ENCODE peak calls at places on chromosomes 1 and 21, in seven cellular contexts. One of them, this sample, is unnamed.

GRCh38 chr1:230140221-230141001 is 73.4 kb downstream of the GALNT2 start:
- DNase-seq in AG08396: no peak
- DNase-seq in fibroblast of gingiva: peak
- DNase-seq in putamen: no peak
- DNase-seq in left lung: no peak
- DNase-seq in SW 1271: no peak
- DNase-seq in activated naive CD4-positive, alpha-beta T cell: no peak
- DNase-seq in this sample: peak

GRCh38 chr1:3159996-3160395 is 91.0 kb downstream of the PRDM16 start:
- DNase-seq in activated naive CD4-positive, alpha-beta T cell: no peak
- DNase-seq in AG08396: no peak
- DNase-seq in putamen: no peak
- DNase-seq in fibroblast of gingiva: no peak
- DNase-seq in SW 1271: no peak
- DNase-seq in left lung: no peak
- DNase-seq in this sample: no peak

GRCh38 chr1:210070531-210070930 is 132.5 kb downstream of the SYT14 start:
- DNase-seq in putamen: no peak
- DNase-seq in AG08396: no peak
- DNase-seq in fibroblast of gingiva: no peak
- DNase-seq in left lung: no peak
- DNase-seq in activated naive CD4-positive, alpha-beta T cell: no peak
- DNase-seq in SW 1271: no peak
- DNase-seq in this sample: no peak

GRCh38 chr1:154730251-154730650 is 122.3 kb upstream of the ADAR start:
- DNase-seq in SW 1271: no peak
- DNase-seq in fibroblast of gingiva: no peak
- DNase-seq in putamen: no peak
- DNase-seq in left lung: no peak
- DNase-seq in AG08396: peak
- DNase-seq in activated naive CD4-positive, alpha-beta T cell: no peak
- DNase-seq in this sample: no peak

GRCh38 chr1:241738710-241739109 is 86.6 kb downstream of the WDR64 start:
- DNase-seq in AG08396: no peak
- DNase-seq in activated naive CD4-positive, alpha-beta T cell: no peak
- DNase-seq in fibroblast of gingiva: no peak
- DNase-seq in SW 1271: no peak
- DNase-seq in left lung: no peak
- DNase-seq in putamen: no peak
- DNase-seq in this sample: no peak

GRCh38 chr1:218425647-218426342 is 80.7 kb downstream of the TGFB2 start:
- DNase-seq in putamen: no peak
- DNase-seq in AG08396: peak
- DNase-seq in SW 1271: no peak
- DNase-seq in left lung: no peak
- DNase-seq in activated naive CD4-positive, alpha-beta T cell: no peak
- DNase-seq in fibroblast of gingiva: peak
- DNase-seq in this sample: no peak

GRCh38 chr1:43565600-43566360 is 35.1 kb downstream of the PTPRF start:
- DNase-seq in left lung: peak
- DNase-seq in AG08396: peak
- DNase-seq in putamen: peak
- DNase-seq in SW 1271: no peak
- DNase-seq in fibroblast of gingiva: peak
- DNase-seq in activated naive CD4-positive, alpha-beta T cell: no peak
- DNase-seq in this sample: peak

GRCh38 chr1:236141447-236142357 is 637 bp upstream of the GPR137B start:
- DNase-seq in left lung: no peak
- DNase-seq in fibroblast of gingiva: peak
- DNase-seq in SW 1271: no peak
- DNase-seq in AG08396: peak
- DNase-seq in putamen: peak
- DNase-seq in activated naive CD4-positive, alpha-beta T cell: no peak
- DNase-seq in this sample: peak

GRCh38 chr1:143735764-143736461 is 235.9 kb downstream of the FAM72C start:
- DNase-seq in activated naive CD4-positive, alpha-beta T cell: no peak
- DNase-seq in SW 1271: no peak
- DNase-seq in fibroblast of gingiva: no peak
- DNase-seq in left lung: no peak
- DNase-seq in AG08396: no peak
- DNase-seq in putamen: no peak
- DNase-seq in this sample: peak

GRCh38 chr1:31797216-31797615 is 18.6 kb downstream of the SPOCD1 start:
- DNase-seq in AG08396: no peak
- DNase-seq in left lung: no peak
- DNase-seq in activated naive CD4-positive, alpha-beta T cell: no peak
- DNase-seq in SW 1271: no peak
- DNase-seq in putamen: no peak
- DNase-seq in fibroblast of gingiva: no peak
- DNase-seq in this sample: no peak

GRCh38 chr1:236395780-236396664 is 1.9 kb downstream of the EDARADD start:
- DNase-seq in putamen: no peak
- DNase-seq in fibroblast of gingiva: no peak
- DNase-seq in SW 1271: no peak
- DNase-seq in left lung: no peak
- DNase-seq in activated naive CD4-positive, alpha-beta T cell: no peak
- DNase-seq in AG08396: no peak
- DNase-seq in this sample: no peak

GRCh38 chr1:109271458-109271857 is 11.5 kb downstream of the PSRC1 start:
- DNase-seq in left lung: no peak
- DNase-seq in SW 1271: no peak
- DNase-seq in AG08396: no peak
- DNase-seq in fibroblast of gingiva: no peak
- DNase-seq in activated naive CD4-positive, alpha-beta T cell: no peak
- DNase-seq in putamen: no peak
- DNase-seq in this sample: no peak

GRCh38 chr1:167012570-167012969 is 23.5 kb downstream of the MAEL start:
- DNase-seq in left lung: no peak
- DNase-seq in putamen: no peak
- DNase-seq in SW 1271: no peak
- DNase-seq in fibroblast of gingiva: no peak
- DNase-seq in activated naive CD4-positive, alpha-beta T cell: no peak
- DNase-seq in AG08396: no peak
- DNase-seq in this sample: no peak

GRCh38 chr1:10608690-10609089 is 133.9 kb downstream of the PEX14 start:
- DNase-seq in fibroblast of gingiva: no peak
- DNase-seq in putamen: no peak
- DNase-seq in activated naive CD4-positive, alpha-beta T cell: no peak
- DNase-seq in left lung: no peak
- DNase-seq in AG08396: no peak
- DNase-seq in SW 1271: no peak
- DNase-seq in this sample: no peak

GRCh38 chr21:25942145-25942544 is 207.4 kb downstream of the GABPA start:
- DNase-seq in AG08396: no peak
- DNase-seq in left lung: no peak
- DNase-seq in activated naive CD4-positive, alpha-beta T cell: no peak
- DNase-seq in putamen: no peak
- DNase-seq in SW 1271: no peak
- DNase-seq in fibroblast of gingiva: no peak
- DNase-seq in this sample: no peak

This sample was measured in right lobe of liver.